ENCODE peak calls at places on chromosomes 7 and 10, in seven cellular contexts. I is mammary epithelial cell; W is tibial artery; N is Calu3; X is CD8-positive, alpha-beta T cell; T is AG04450; V is CD4-positive, alpha-beta T cell. B is an unnamed sample.
A peak's percentile ranks its signal among the peaks of the same experiment; 100 is the strongest.

GRCh38 chr10:78004215-78005026 is 24.9 kb downstream of the POLR3A start:
- DNase-seq in I (no peak), W (no peak), N (no peak), X (no peak), T (no peak), V (no peak), B (no peak)

GRCh38 chr10:23994459-23995046 is 214.4 kb upstream of the KIAA1217 start:
- DNase-seq in I (peak; percentile 25), W (peak; percentile 23), N (peak; percentile 76), X (no peak), T (peak; percentile 7), V (no peak), B (no peak)

GRCh38 chr7:33921216-33921938 is 16.0 kb downstream of the BMPER start:
- DNase-seq in I (no peak), W (peak; percentile 28), N (no peak), X (no peak), T (peak; percentile 30), V (no peak), B (no peak)

GRCh38 chr10:44913312-44914079 is 2.4 kb downstream of the TMEM72 start:
- DNase-seq in I (no peak), W (no peak), N (no peak), X (peak; percentile 43), T (no peak), V (peak; percentile 30), B (no peak)

GRCh38 chr7:20217193-20217948 is at the start of gene MACC1:
- DNase-seq in I (peak; percentile 94), W (no peak), N (peak; percentile 96), X (peak; percentile 34), T (no peak), V (peak; percentile 1), B (no peak)

GRCh38 chr7:95469187-95469586 is 16.6 kb upstream of the ASB4 start:
- DNase-seq in I (peak; percentile 3), W (no peak), N (no peak), X (no peak), T (no peak), V (no peak), B (no peak)

GRCh38 chr10:27890971-27891370 is 107.9 kb downstream of the ODAD2 start:
- DNase-seq in I (no peak), W (no peak), N (no peak), X (no peak), T (no peak), V (no peak), B (no peak)

GRCh38 chr7:140640060-140640611 is 477 bp downstream of the DENND2A start:
- DNase-seq in I (no peak), W (peak; percentile 25), N (no peak), X (no peak), T (no peak), V (no peak), B (no peak)

GRCh38 chr7:142391191-142391992 is 133.5 kb upstream of the PRSS58 start:
- DNase-seq in I (peak; percentile 8), W (no peak), N (no peak), X (peak; percentile 31), T (no peak), V (peak; percentile 29), B (no peak)

GRCh38 chr7:46178685-46179084 is 257.6 kb upstream of the IGFBP3 start:
- DNase-seq in I (peak; percentile 71), W (no peak), N (no peak), X (no peak), T (no peak), V (no peak), B (no peak)

GRCh38 chr7:46583606-46584005 is 662.5 kb upstream of the IGFBP3 start:
- DNase-seq in I (peak; percentile 74), W (no peak), N (no peak), X (no peak), T (no peak), V (no peak), B (no peak)

GRCh38 chr7:35415411-35415822 is 161.5 kb upstream of the TBX20 start:
- DNase-seq in I (no peak), W (no peak), N (no peak), X (no peak), T (no peak), V (no peak), B (no peak)

GRCh38 chr10:89119651-89120050 is 87.5 kb downstream of the CH25H start:
- DNase-seq in I (no peak), W (no peak), N (no peak), X (no peak), T (no peak), V (no peak), B (no peak)

GRCh38 chr10:24305551-24306506 is 96.9 kb downstream of the KIAA1217 start:
- DNase-seq in I (peak; percentile 17), W (no peak), N (no peak), X (no peak), T (no peak), V (no peak), B (no peak)

GRCh38 chr7:31957756-31958155 is 112.5 kb downstream of the PDE1C start:
- DNase-seq in I (no peak), W (no peak), N (no peak), X (no peak), T (no peak), V (no peak), B (no peak)

GRCh38 chr7:106778656-106779250 is 86.3 kb upstream of the PIK3CG start:
- DNase-seq in I (no peak), W (no peak), N (no peak), X (no peak), T (no peak), V (no peak), B (no peak)

GRCh38 chr7:50657912-50658311 is 92.7 kb upstream of the DDC start:
- DNase-seq in I (no peak), W (peak; percentile 19), N (no peak), X (no peak), T (no peak), V (no peak), B (no peak)

GRCh38 chr10:61974611-61975010 is 73.1 kb downstream of the ARID5B start:
- DNase-seq in I (no peak), W (peak; percentile 83), N (no peak), X (no peak), T (peak; percentile 38), V (no peak), B (no peak)

GRCh38 chr10:94487575-94487974 is 58.0 kb upstream of the HELLS start:
- DNase-seq in I (no peak), W (no peak), N (no peak), X (no peak), T (no peak), V (no peak), B (no peak)

GRCh38 chr7:82057476-82057875 is 287.6 kb upstream of the HGF start:
- DNase-seq in I (no peak), W (no peak), N (no peak), X (no peak), T (no peak), V (no peak), B (no peak)

GRCh38 chr7:12623885-12624498 is 53.5 kb downstream of the SCIN start:
- DNase-seq in I (peak; percentile 17), W (no peak), N (no peak), X (no peak), T (no peak), V (no peak), B (no peak)

GRCh38 chr7:158187055-158187770 is 400.4 kb downstream of the PTPRN2 start:
- DNase-seq in I (no peak), W (no peak), N (no peak), X (no peak), T (no peak), V (no peak), B (no peak)

GRCh38 chr10:1372212-1372611 is 316.0 kb downstream of the WDR37 start:
- DNase-seq in I (no peak), W (no peak), N (no peak), X (no peak), T (no peak), V (no peak), B (no peak)
- TF ChIP-seq CTCF in I (no peak), W (no peak), N (no peak), X (no peak), T (no peak), V (no peak), B (no peak)

GRCh38 chr10:76201962-76202361 is 770.5 kb downstream of the LRMDA start:
- DNase-seq in I (no peak), W (no peak), N (no peak), X (no peak), T (no peak), V (no peak), B (no peak)
- TF ChIP-seq CTCF in I (no peak), W (no peak), N (no peak), X (no peak), T (no peak), V (no peak), B (no peak)

DNA sequence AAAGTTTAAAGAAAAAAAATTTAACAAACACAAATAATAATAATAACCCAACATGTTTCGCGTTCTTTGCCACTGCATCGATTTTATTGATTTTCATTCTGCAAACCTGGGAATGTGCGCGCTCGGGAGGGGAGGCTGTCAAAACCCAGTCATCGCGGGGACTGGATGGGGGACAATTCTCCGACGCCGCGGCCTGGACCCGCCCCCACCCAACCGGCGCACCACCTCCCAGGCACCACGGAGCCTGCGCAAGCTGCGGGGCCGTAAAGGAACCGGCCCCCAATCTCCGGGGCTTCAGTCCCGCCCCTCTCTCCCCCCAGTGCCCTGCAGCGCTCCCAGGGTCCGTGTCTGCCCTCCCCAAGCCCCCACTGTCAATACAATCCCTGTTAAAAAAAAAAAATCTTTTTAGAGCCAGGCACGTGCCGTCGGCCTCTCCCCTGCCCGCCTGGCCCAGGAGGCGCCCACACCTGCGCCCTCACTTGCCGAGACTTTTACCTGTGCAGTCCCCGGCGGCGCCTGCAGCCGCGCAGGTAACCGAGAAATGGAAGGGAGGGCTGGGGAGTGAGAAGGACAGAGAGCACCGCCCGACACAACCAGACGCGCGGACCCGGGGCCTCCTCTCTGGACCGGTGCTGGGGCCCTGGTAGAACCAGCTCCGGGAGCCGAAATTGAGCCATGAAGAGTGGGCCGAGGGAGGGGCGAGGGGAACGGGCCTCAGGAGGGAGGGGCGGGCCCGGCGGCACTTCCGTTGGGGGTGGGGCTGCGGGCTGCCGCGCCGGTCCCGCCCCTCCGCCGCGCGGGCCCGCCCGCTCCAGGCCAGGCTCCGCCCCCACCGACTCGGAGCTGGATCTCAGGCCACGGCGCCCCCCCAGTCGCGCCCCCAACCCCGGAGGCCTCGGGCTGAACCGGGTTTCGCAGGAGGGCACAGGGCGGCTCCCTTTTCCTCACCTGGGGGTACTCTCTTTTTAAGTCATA is 7.6 kb upstream of the ZNF503 start:
- DNase-seq in I (peak; percentile 81), W (peak; percentile 75), N (peak; percentile 89), X (no peak), T (no peak), V (peak; percentile 30), B (peak; percentile 83)
- TF ChIP-seq CTCF in I (no peak), W (no peak), N (no peak), X (no peak), T (no peak), V (no peak), B (no peak)

GRCh38 chr10:15083674-15084501 is 4.7 kb downstream of the ACBD7 start:
- DNase-seq in I (no peak), W (no peak), N (peak; percentile 3), X (no peak), T (no peak), V (no peak), B (no peak)

GRCh38 chr10:15088428-15089261 is at the start of gene ACBD7:
- DNase-seq in I (peak; percentile 80), W (peak; percentile 77), N (peak; percentile 89), X (peak; percentile 76), T (peak; percentile 21), V (peak; percentile 78), B (peak; percentile 91)

GRCh38 chr10:15084502-15084922 is 4.1 kb downstream of the ACBD7 start:
- DNase-seq in I (peak; percentile 99), W (peak; percentile 44), N (peak; percentile 67), X (no peak), T (peak; percentile 88), V (no peak), B (no peak)
- TF ChIP-seq CTCF in I (no peak), W (no peak), N (no peak), X (no peak), T (peak; percentile 2), V (peak; percentile 49), B (no peak)